ENCODE peak calls at places on chromosome 18, in nine cellular contexts. One of them, this sample, is unnamed.

GRCh38 chr18:75158465-75159237 is 50.3 kb downstream of the PTGR3 start:
- DNase-seq in adipocyte: no peak
- DNase-seq in GM19239: no peak
- DNase-seq in glomerular endothelial cell: no peak
- DNase-seq in AG08396: no peak
- DNase-seq in fibroblast of the conjunctiva: no peak
- DNase-seq in mesothelial cell of epicardium: no peak
- DNase-seq in Kasumi-1: no peak
- DNase-seq in activated effector memory CD4-positive, alpha-beta T cell treated with anti-CD3 and anti-CD28 coated beads, Interleukin-2, amount 50 U/mL, for 16 hours: no peak
- DNase-seq in this sample: no peak

GRCh38 chr18:23609390-23610008 is 23.2 kb upstream of the NPC1 start:
- DNase-seq in fibroblast of the conjunctiva: no peak
- DNase-seq in adipocyte: no peak
- DNase-seq in GM19239: no peak
- DNase-seq in AG08396: no peak
- DNase-seq in glomerular endothelial cell: no peak
- DNase-seq in mesothelial cell of epicardium: no peak
- DNase-seq in activated effector memory CD4-positive, alpha-beta T cell treated with anti-CD3 and anti-CD28 coated beads, Interleukin-2, amount 50 U/mL, for 16 hours: no peak
- DNase-seq in Kasumi-1: no peak
- DNase-seq in this sample: no peak

GRCh38 chr18:48534364-48534763 is 4.5 kb upstream of the CTIF start:
- DNase-seq in fibroblast of the conjunctiva: no peak
- DNase-seq in activated effector memory CD4-positive, alpha-beta T cell treated with anti-CD3 and anti-CD28 coated beads, Interleukin-2, amount 50 U/mL, for 16 hours: no peak
- DNase-seq in Kasumi-1: no peak
- DNase-seq in AG08396: peak; percentile 44
- DNase-seq in adipocyte: peak; percentile 47
- DNase-seq in mesothelial cell of epicardium: no peak
- DNase-seq in GM19239: no peak
- DNase-seq in glomerular endothelial cell: no peak
- DNase-seq in this sample: no peak

GRCh38 chr18:21444465-21445023 is 156.0 kb downstream of the ESCO1 start:
- DNase-seq in glomerular endothelial cell: no peak
- DNase-seq in activated effector memory CD4-positive, alpha-beta T cell treated with anti-CD3 and anti-CD28 coated beads, Interleukin-2, amount 50 U/mL, for 16 hours: no peak
- DNase-seq in Kasumi-1: peak; percentile 55
- DNase-seq in AG08396: peak; percentile 40
- DNase-seq in mesothelial cell of epicardium: no peak
- DNase-seq in adipocyte: peak; percentile 85
- DNase-seq in GM19239: peak; percentile 17
- DNase-seq in fibroblast of the conjunctiva: peak; percentile 39
- DNase-seq in this sample: peak; percentile 3

GRCh38 chr18:6672909-6673308 is 56.6 kb upstream of the ARHGAP28 start:
- DNase-seq in activated effector memory CD4-positive, alpha-beta T cell treated with anti-CD3 and anti-CD28 coated beads, Interleukin-2, amount 50 U/mL, for 16 hours: no peak
- DNase-seq in Kasumi-1: no peak
- DNase-seq in fibroblast of the conjunctiva: no peak
- DNase-seq in adipocyte: no peak
- DNase-seq in AG08396: no peak
- DNase-seq in GM19239: no peak
- DNase-seq in glomerular endothelial cell: no peak
- DNase-seq in mesothelial cell of epicardium: no peak
- DNase-seq in this sample: no peak

GRCh38 chr18:48418409-48419267 is 9.5 kb upstream of the ZBTB7C start:
- DNase-seq in fibroblast of the conjunctiva: no peak
- DNase-seq in activated effector memory CD4-positive, alpha-beta T cell treated with anti-CD3 and anti-CD28 coated beads, Interleukin-2, amount 50 U/mL, for 16 hours: no peak
- DNase-seq in GM19239: no peak
- DNase-seq in mesothelial cell of epicardium: no peak
- DNase-seq in Kasumi-1: no peak
- DNase-seq in AG08396: no peak
- DNase-seq in glomerular endothelial cell: no peak
- DNase-seq in adipocyte: no peak
- DNase-seq in this sample: no peak

GRCh38 chr18:35974181-35974580 is 1.7 kb downstream of the RMP24 start:
- DNase-seq in adipocyte: no peak
- DNase-seq in GM19239: no peak
- DNase-seq in glomerular endothelial cell: no peak
- DNase-seq in activated effector memory CD4-positive, alpha-beta T cell treated with anti-CD3 and anti-CD28 coated beads, Interleukin-2, amount 50 U/mL, for 16 hours: no peak
- DNase-seq in mesothelial cell of epicardium: no peak
- DNase-seq in fibroblast of the conjunctiva: no peak
- DNase-seq in Kasumi-1: no peak
- DNase-seq in AG08396: no peak
- DNase-seq in this sample: no peak

GRCh38 chr18:63977040-63977439 is 7.2 kb downstream of the SERPINB8 start:
- DNase-seq in fibroblast of the conjunctiva: no peak
- DNase-seq in glomerular endothelial cell: no peak
- DNase-seq in Kasumi-1: no peak
- DNase-seq in GM19239: no peak
- DNase-seq in adipocyte: no peak
- DNase-seq in AG08396: no peak
- DNase-seq in mesothelial cell of epicardium: no peak
- DNase-seq in activated effector memory CD4-positive, alpha-beta T cell treated with anti-CD3 and anti-CD28 coated beads, Interleukin-2, amount 50 U/mL, for 16 hours: no peak
- DNase-seq in this sample: no peak

GRCh38 chr18:63823516-63824219 is 48.5 kb downstream of the SERPINB7 start:
- DNase-seq in adipocyte: peak; percentile 45
- DNase-seq in fibroblast of the conjunctiva: no peak
- DNase-seq in AG08396: no peak
- DNase-seq in GM19239: peak; percentile 5
- DNase-seq in activated effector memory CD4-positive, alpha-beta T cell treated with anti-CD3 and anti-CD28 coated beads, Interleukin-2, amount 50 U/mL, for 16 hours: peak; percentile 72
- DNase-seq in glomerular endothelial cell: no peak
- DNase-seq in Kasumi-1: no peak
- DNase-seq in mesothelial cell of epicardium: no peak
- DNase-seq in this sample: no peak

GRCh38 chr18:7873316-7873715 is 306.2 kb downstream of the PTPRM start:
- DNase-seq in Kasumi-1: no peak
- DNase-seq in adipocyte: no peak
- DNase-seq in GM19239: no peak
- DNase-seq in AG08396: no peak
- DNase-seq in mesothelial cell of epicardium: no peak
- DNase-seq in fibroblast of the conjunctiva: no peak
- DNase-seq in activated effector memory CD4-positive, alpha-beta T cell treated with anti-CD3 and anti-CD28 coated beads, Interleukin-2, amount 50 U/mL, for 16 hours: no peak
- DNase-seq in glomerular endothelial cell: no peak
- DNase-seq in this sample: no peak

GRCh38 chr18:52948878-52949444 is 609.0 kb downstream of the DCC start:
- DNase-seq in glomerular endothelial cell: no peak
- DNase-seq in AG08396: no peak
- DNase-seq in GM19239: no peak
- DNase-seq in adipocyte: no peak
- DNase-seq in mesothelial cell of epicardium: no peak
- DNase-seq in activated effector memory CD4-positive, alpha-beta T cell treated with anti-CD3 and anti-CD28 coated beads, Interleukin-2, amount 50 U/mL, for 16 hours: no peak
- DNase-seq in fibroblast of the conjunctiva: no peak
- DNase-seq in Kasumi-1: no peak
- DNase-seq in this sample: no peak

GRCh38 chr18:9901377-9901776 is 12.4 kb upstream of the VAPA start:
- DNase-seq in adipocyte: peak; percentile 74
- DNase-seq in AG08396: no peak
- DNase-seq in activated effector memory CD4-positive, alpha-beta T cell treated with anti-CD3 and anti-CD28 coated beads, Interleukin-2, amount 50 U/mL, for 16 hours: no peak
- DNase-seq in GM19239: no peak
- DNase-seq in fibroblast of the conjunctiva: no peak
- DNase-seq in glomerular endothelial cell: no peak
- DNase-seq in Kasumi-1: no peak
- DNase-seq in mesothelial cell of epicardium: no peak
- DNase-seq in this sample: no peak

GRCh38 chr18:55085557-55086285 is 126.5 kb upstream of the CCDC68 start:
- DNase-seq in activated effector memory CD4-positive, alpha-beta T cell treated with anti-CD3 and anti-CD28 coated beads, Interleukin-2, amount 50 U/mL, for 16 hours: no peak
- DNase-seq in mesothelial cell of epicardium: no peak
- DNase-seq in GM19239: no peak
- DNase-seq in AG08396: no peak
- DNase-seq in glomerular endothelial cell: no peak
- DNase-seq in Kasumi-1: no peak
- DNase-seq in fibroblast of the conjunctiva: no peak
- DNase-seq in adipocyte: no peak
- DNase-seq in this sample: no peak

GRCh38 chr18:23924813-23925212 is 89.7 kb upstream of the TTC39C start:
- DNase-seq in AG08396: peak; percentile 51
- DNase-seq in glomerular endothelial cell: no peak
- DNase-seq in fibroblast of the conjunctiva: no peak
- DNase-seq in activated effector memory CD4-positive, alpha-beta T cell treated with anti-CD3 and anti-CD28 coated beads, Interleukin-2, amount 50 U/mL, for 16 hours: no peak
- DNase-seq in GM19239: no peak
- DNase-seq in mesothelial cell of epicardium: no peak
- DNase-seq in Kasumi-1: no peak
- DNase-seq in adipocyte: peak; percentile 69
- DNase-seq in this sample: no peak

GRCh38 chr18:36412778-36413177 is 115.3 kb downstream of the FHOD3 start:
- DNase-seq in Kasumi-1: peak; percentile 12
- DNase-seq in fibroblast of the conjunctiva: no peak
- DNase-seq in AG08396: no peak
- DNase-seq in adipocyte: no peak
- DNase-seq in mesothelial cell of epicardium: no peak
- DNase-seq in GM19239: no peak
- DNase-seq in activated effector memory CD4-positive, alpha-beta T cell treated with anti-CD3 and anti-CD28 coated beads, Interleukin-2, amount 50 U/mL, for 16 hours: no peak
- DNase-seq in glomerular endothelial cell: no peak
- DNase-seq in this sample: no peak

GRCh38 chr18:32803571-32803970 is 30.7 kb upstream of the KLHL14 start:
- DNase-seq in adipocyte: no peak
- DNase-seq in glomerular endothelial cell: no peak
- DNase-seq in AG08396: no peak
- DNase-seq in mesothelial cell of epicardium: no peak
- DNase-seq in activated effector memory CD4-positive, alpha-beta T cell treated with anti-CD3 and anti-CD28 coated beads, Interleukin-2, amount 50 U/mL, for 16 hours: no peak
- DNase-seq in fibroblast of the conjunctiva: no peak
- DNase-seq in Kasumi-1: no peak
- DNase-seq in GM19239: no peak
- DNase-seq in this sample: no peak

GRCh38 chr18:59715966-59716369 is 18.7 kb upstream of the CCBE1 start:
- DNase-seq in glomerular endothelial cell: peak; percentile 66
- DNase-seq in mesothelial cell of epicardium: no peak
- DNase-seq in fibroblast of the conjunctiva: peak; percentile 74
- DNase-seq in activated effector memory CD4-positive, alpha-beta T cell treated with anti-CD3 and anti-CD28 coated beads, Interleukin-2, amount 50 U/mL, for 16 hours: no peak
- DNase-seq in Kasumi-1: no peak
- DNase-seq in adipocyte: peak; percentile 82
- DNase-seq in AG08396: peak; percentile 79
- DNase-seq in GM19239: no peak
- DNase-seq in this sample: no peak

GRCh38 chr18:56003009-56003408 is 415.0 kb upstream of the TCF4 start:
- DNase-seq in mesothelial cell of epicardium: no peak
- DNase-seq in Kasumi-1: no peak
- DNase-seq in glomerular endothelial cell: no peak
- DNase-seq in activated effector memory CD4-positive, alpha-beta T cell treated with anti-CD3 and anti-CD28 coated beads, Interleukin-2, amount 50 U/mL, for 16 hours: no peak
- DNase-seq in adipocyte: no peak
- DNase-seq in fibroblast of the conjunctiva: no peak
- DNase-seq in GM19239: no peak
- DNase-seq in AG08396: no peak
- DNase-seq in this sample: no peak

GRCh38 chr18:75818336-75818735 is 390.8 kb upstream of the SMIM21 start:
- DNase-seq in fibroblast of the conjunctiva: no peak
- DNase-seq in activated effector memory CD4-positive, alpha-beta T cell treated with anti-CD3 and anti-CD28 coated beads, Interleukin-2, amount 50 U/mL, for 16 hours: no peak
- DNase-seq in GM19239: no peak
- DNase-seq in adipocyte: no peak
- DNase-seq in AG08396: no peak
- DNase-seq in Kasumi-1: no peak
- DNase-seq in glomerular endothelial cell: no peak
- DNase-seq in mesothelial cell of epicardium: no peak
- DNase-seq in this sample: no peak